ENCODE peak calls at places on chromosomes 2 and 18, in eight cellular contexts. One of them, this sample, is unnamed.

GRCh38 chr2:162067596-162067995 is 6.4 kb downstream of the DPP4 start:
- DNase-seq in T-cell: no peak
- DNase-seq in GM23338: no peak
- DNase-seq in H9: no peak
- DNase-seq in NCI-H2081 treated with DMSO at 0.1 percent for 48 hours: no peak
- DNase-seq in ELF-1: no peak
- DNase-seq in NCI-H1092: no peak
- DNase-seq in thoracic aorta: no peak
- DNase-seq in this sample: no peak

GRCh38 chr2:219636144-219636915 is 8.9 kb downstream of the SLC4A3 start:
- DNase-seq in NCI-H1092: no peak
- DNase-seq in thoracic aorta: no peak
- DNase-seq in GM23338: no peak
- DNase-seq in H9: peak
- DNase-seq in ELF-1: no peak
- DNase-seq in T-cell: no peak
- DNase-seq in NCI-H2081 treated with DMSO at 0.1 percent for 48 hours: no peak
- DNase-seq in this sample: no peak

GRCh38 chr2:219658447-219658846 is 31.0 kb downstream of the SLC4A3 start:
- DNase-seq in GM23338: no peak
- DNase-seq in T-cell: no peak
- DNase-seq in thoracic aorta: no peak
- DNase-seq in H9: no peak
- DNase-seq in NCI-H2081 treated with DMSO at 0.1 percent for 48 hours: no peak
- DNase-seq in NCI-H1092: no peak
- DNase-seq in ELF-1: no peak
- DNase-seq in this sample: no peak

GRCh38 chr2:2707111-2708035 is 376.3 kb upstream of the MYT1L start:
- DNase-seq in NCI-H2081 treated with DMSO at 0.1 percent for 48 hours: no peak
- DNase-seq in H9: no peak
- DNase-seq in NCI-H1092: no peak
- DNase-seq in ELF-1: no peak
- DNase-seq in thoracic aorta: no peak
- DNase-seq in GM23338: no peak
- DNase-seq in T-cell: no peak
- DNase-seq in this sample: no peak

GRCh38 chr18:13235326-13235937 is 16.9 kb downstream of the LDLRAD4 start:
- DNase-seq in NCI-H1092: no peak
- DNase-seq in thoracic aorta: no peak
- DNase-seq in NCI-H2081 treated with DMSO at 0.1 percent for 48 hours: no peak
- DNase-seq in H9: no peak
- DNase-seq in T-cell: no peak
- DNase-seq in GM23338: no peak
- DNase-seq in ELF-1: no peak
- DNase-seq in this sample: peak

GRCh38 chr2:157596992-157597681 is 31.5 kb downstream of the ACVR1C start:
- DNase-seq in T-cell: peak
- DNase-seq in thoracic aorta: no peak
- DNase-seq in ELF-1: peak
- DNase-seq in GM23338: peak
- DNase-seq in NCI-H2081 treated with DMSO at 0.1 percent for 48 hours: no peak
- DNase-seq in H9: peak
- DNase-seq in NCI-H1092: no peak
- DNase-seq in this sample: peak

GRCh38 chr2:223590964-223591363 is 11.2 kb downstream of the SCG2 start:
- DNase-seq in NCI-H1092: peak
- DNase-seq in T-cell: no peak
- DNase-seq in ELF-1: no peak
- DNase-seq in NCI-H2081 treated with DMSO at 0.1 percent for 48 hours: no peak
- DNase-seq in GM23338: no peak
- DNase-seq in H9: no peak
- DNase-seq in thoracic aorta: no peak
- DNase-seq in this sample: peak

GRCh38 chr2:33491685-33492084 is 15.2 kb downstream of the RASGRP3 start:
- DNase-seq in NCI-H2081 treated with DMSO at 0.1 percent for 48 hours: no peak
- DNase-seq in thoracic aorta: no peak
- DNase-seq in ELF-1: peak
- DNase-seq in NCI-H1092: no peak
- DNase-seq in H9: peak
- DNase-seq in T-cell: no peak
- DNase-seq in GM23338: peak
- DNase-seq in this sample: no peak

GRCh38 chr2:173545364-173545734 is 190.7 kb downstream of the CDCA7 start:
- DNase-seq in H9: no peak
- DNase-seq in NCI-H2081 treated with DMSO at 0.1 percent for 48 hours: no peak
- DNase-seq in thoracic aorta: no peak
- DNase-seq in GM23338: no peak
- DNase-seq in NCI-H1092: no peak
- DNase-seq in T-cell: no peak
- DNase-seq in ELF-1: no peak
- DNase-seq in this sample: no peak

GRCh38 chr2:111662039-111662740 is 221.8 kb downstream of the ANAPC1 start:
- DNase-seq in thoracic aorta: no peak
- DNase-seq in NCI-H2081 treated with DMSO at 0.1 percent for 48 hours: no peak
- DNase-seq in ELF-1: no peak
- DNase-seq in T-cell: no peak
- DNase-seq in NCI-H1092: no peak
- DNase-seq in H9: no peak
- DNase-seq in GM23338: no peak
- DNase-seq in this sample: peak

GRCh38 chr18:12254820-12255511 is 805 bp downstream of the CIDEA start:
- DNase-seq in NCI-H2081 treated with DMSO at 0.1 percent for 48 hours: no peak
- DNase-seq in NCI-H1092: no peak
- DNase-seq in thoracic aorta: no peak
- DNase-seq in T-cell: no peak
- DNase-seq in GM23338: peak
- DNase-seq in H9: no peak
- DNase-seq in ELF-1: peak
- DNase-seq in this sample: no peak

GRCh38 chr2:26555246-26556133 is 77.6 kb upstream of the OTOF start:
- DNase-seq in thoracic aorta: no peak
- DNase-seq in GM23338: peak
- DNase-seq in ELF-1: peak
- DNase-seq in T-cell: no peak
- DNase-seq in NCI-H2081 treated with DMSO at 0.1 percent for 48 hours: no peak
- DNase-seq in H9: no peak
- DNase-seq in NCI-H1092: no peak
- DNase-seq in this sample: no peak

GRCh38 chr18:7987284-7987976 is 420.3 kb downstream of the PTPRM start:
- DNase-seq in H9: no peak
- DNase-seq in T-cell: no peak
- DNase-seq in NCI-H1092: no peak
- DNase-seq in GM23338: no peak
- DNase-seq in thoracic aorta: no peak
- DNase-seq in NCI-H2081 treated with DMSO at 0.1 percent for 48 hours: no peak
- DNase-seq in ELF-1: no peak
- DNase-seq in this sample: peak

GRCh38 chr2:109702250-109702985 is 88.3 kb downstream of the SOWAHC start:
- DNase-seq in H9: no peak
- DNase-seq in GM23338: no peak
- DNase-seq in T-cell: no peak
- DNase-seq in thoracic aorta: no peak
- DNase-seq in NCI-H1092: no peak
- DNase-seq in NCI-H2081 treated with DMSO at 0.1 percent for 48 hours: no peak
- DNase-seq in ELF-1: no peak
- DNase-seq in this sample: peak

GRCh38 chr2:89818873-89819272 is 1127.4 kb downstream of the RPIA start:
- DNase-seq in ELF-1: no peak
- DNase-seq in NCI-H2081 treated with DMSO at 0.1 percent for 48 hours: no peak
- DNase-seq in NCI-H1092: no peak
- DNase-seq in thoracic aorta: no peak
- DNase-seq in H9: no peak
- DNase-seq in GM23338: no peak
- DNase-seq in T-cell: no peak
- DNase-seq in this sample: no peak

GRCh38 chr2:74250189-74250631 is 51.8 kb downstream of the MTHFD2 start:
- DNase-seq in ELF-1: peak
- DNase-seq in T-cell: peak
- DNase-seq in thoracic aorta: no peak
- DNase-seq in NCI-H2081 treated with DMSO at 0.1 percent for 48 hours: no peak
- DNase-seq in GM23338: peak
- DNase-seq in H9: peak
- DNase-seq in NCI-H1092: peak
- DNase-seq in this sample: peak

GRCh38 chr2:16643099-16643498 is 22.5 kb downstream of the CYRIA start:
- DNase-seq in H9: no peak
- DNase-seq in thoracic aorta: no peak
- DNase-seq in GM23338: no peak
- DNase-seq in NCI-H1092: no peak
- DNase-seq in T-cell: no peak
- DNase-seq in ELF-1: no peak
- DNase-seq in NCI-H2081 treated with DMSO at 0.1 percent for 48 hours: no peak
- DNase-seq in this sample: peak